ENCODE peak calls at places on chromosomes 4 and X, in six cellular contexts. F, I, K, Y, D and V are unnamed samples.

GRCh38 chrX:65635371-65635770 is 32.1 kb upstream of the MSN start:
- DNase-seq in F (no peak), I (no peak), K (no peak), Y (no peak), D (no peak), V (no peak)

GRCh38 chrX:102339312-102340298 is 92.6 kb downstream of the NXF2 start:
- DNase-seq in F (no peak), I (no peak), K (no peak), Y (no peak), D (no peak), V (no peak)

GRCh38 chrX:29652484-29652883 is 562.9 kb upstream of the MAGEB2 start:
- DNase-seq in F (no peak), I (no peak), K (no peak), Y (peak), D (no peak), V (no peak)

GRCh38 chr4:113952452-113953029 is 26.9 kb downstream of the ARSJ start:
- DNase-seq in F (no peak), I (no peak), K (no peak), Y (peak), D (peak), V (no peak)

GRCh38 chrX:77415161-77415560 is 32.0 kb upstream of the FGF16 start:
- DNase-seq in F (no peak), I (no peak), K (no peak), Y (peak), D (no peak), V (no peak)

GRCh38 chr4:24880171-24880570 is 32.7 kb downstream of the CCDC149 start:
- DNase-seq in F (no peak), I (no peak), K (no peak), Y (no peak), D (no peak), V (no peak)

GRCh38 chrX:72301781-72302180 is 3.9 kb downstream of the CITED1 start:
- DNase-seq in F (no peak), I (no peak), K (no peak), Y (no peak), D (no peak), V (no peak)

GRCh38 chr4:76644831-76645485 is 209.9 kb downstream of the SHROOM3 start:
- DNase-seq in F (no peak), I (no peak), K (no peak), Y (no peak), D (no peak), V (no peak)

GRCh38 chr4:156805696-156806095 is 165.9 kb downstream of the PDGFC start:
- DNase-seq in F (no peak), I (no peak), K (no peak), Y (no peak), D (peak), V (no peak)

GRCh38 chr4:56692576-56692975 is 11.5 kb upstream of the HOPX start:
- DNase-seq in F (no peak), I (no peak), K (no peak), Y (no peak), D (peak), V (no peak)

GRCh38 chrX:37825225-37825842 is 22.0 kb downstream of the DYNLT3 start:
- DNase-seq in F (no peak), I (peak), K (peak), Y (peak), D (peak), V (peak)